ENCODE peak calls at places on chromosome 15, in six cellular contexts. One of them, this sample, is unnamed.

GRCh38 chr15:85462029-85462428 is 81.6 kb downstream of the AKAP13 start:
- DNase-seq in foreskin fibroblast: no peak
- DNase-seq in NB4: no peak
- DNase-seq in fibroblast of the aortic adventitia: no peak
- DNase-seq in GM10248: no peak
- DNase-seq in ovary: no peak
- DNase-seq in this sample: no peak

GRCh38 chr15:97968380-97968779 is 7.9 kb downstream of the ARRDC4 start:
- DNase-seq in foreskin fibroblast: peak
- DNase-seq in NB4: no peak
- DNase-seq in fibroblast of the aortic adventitia: peak
- DNase-seq in GM10248: no peak
- DNase-seq in ovary: no peak
- DNase-seq in this sample: no peak

GRCh38 chr15:77514635-77515421 is 94.1 kb downstream of the HMG20A start:
- DNase-seq in foreskin fibroblast: no peak
- DNase-seq in NB4: no peak
- DNase-seq in fibroblast of the aortic adventitia: no peak
- DNase-seq in GM10248: no peak
- DNase-seq in ovary: no peak
- DNase-seq in this sample: no peak

GRCh38 chr15:40358492-40359353 is 704 bp downstream of the DISP2 start:
- DNase-seq in foreskin fibroblast: no peak
- DNase-seq in NB4: peak
- DNase-seq in fibroblast of the aortic adventitia: no peak
- DNase-seq in GM10248: no peak
- DNase-seq in ovary: no peak
- DNase-seq in this sample: peak

GRCh38 chr15:88385078-88385700 is 82.0 kb downstream of the MRPL46 start:
- DNase-seq in foreskin fibroblast: peak
- DNase-seq in NB4: no peak
- DNase-seq in fibroblast of the aortic adventitia: peak
- DNase-seq in GM10248: no peak
- DNase-seq in ovary: no peak
- DNase-seq in this sample: no peak

GRCh38 chr15:85579957-85580694 is 199.7 kb downstream of the AKAP13 start:
- DNase-seq in foreskin fibroblast: no peak
- DNase-seq in NB4: peak
- DNase-seq in fibroblast of the aortic adventitia: peak
- DNase-seq in GM10248: peak
- DNase-seq in ovary: no peak
- DNase-seq in this sample: no peak

GRCh38 chr15:66882251-66883020 is 180.4 kb downstream of the SMAD6 start:
- DNase-seq in foreskin fibroblast: peak
- DNase-seq in NB4: peak
- DNase-seq in fibroblast of the aortic adventitia: peak
- DNase-seq in GM10248: peak
- DNase-seq in ovary: no peak
- DNase-seq in this sample: no peak

GRCh38 chr15:77546050-77546501 is 86.6 kb downstream of the LINGO1 start:
- DNase-seq in foreskin fibroblast: peak
- DNase-seq in NB4: peak
- DNase-seq in fibroblast of the aortic adventitia: peak
- DNase-seq in GM10248: no peak
- DNase-seq in ovary: no peak
- DNase-seq in this sample: no peak

GRCh38 chr15:52540374-52541012 is 11.8 kb upstream of the MYO5A start:
- DNase-seq in foreskin fibroblast: no peak
- DNase-seq in NB4: no peak
- DNase-seq in fibroblast of the aortic adventitia: peak
- DNase-seq in GM10248: no peak
- DNase-seq in ovary: no peak
- DNase-seq in this sample: no peak

GRCh38 chr15:48392356-48392755 is 61.1 kb downstream of the DUT start:
- DNase-seq in foreskin fibroblast: peak
- DNase-seq in NB4: no peak
- DNase-seq in fibroblast of the aortic adventitia: peak
- DNase-seq in GM10248: no peak
- DNase-seq in ovary: peak
- DNase-seq in this sample: no peak

GRCh38 chr15:94061041-94061440 is 170.3 kb upstream of the MCTP2 start:
- DNase-seq in foreskin fibroblast: peak
- DNase-seq in NB4: no peak
- DNase-seq in fibroblast of the aortic adventitia: no peak
- DNase-seq in GM10248: no peak
- DNase-seq in ovary: no peak
- DNase-seq in this sample: no peak

GRCh38 chr15:73935547-73935946 is 9.3 kb downstream of the LOXL1 start:
- DNase-seq in foreskin fibroblast: peak
- DNase-seq in NB4: peak
- DNase-seq in fibroblast of the aortic adventitia: no peak
- DNase-seq in GM10248: no peak
- DNase-seq in ovary: no peak
- DNase-seq in this sample: no peak

GRCh38 chr15:36814708-36815107 is 235.3 kb downstream of the CDIN1 start:
- DNase-seq in foreskin fibroblast: no peak
- DNase-seq in NB4: no peak
- DNase-seq in fibroblast of the aortic adventitia: peak
- DNase-seq in GM10248: no peak
- DNase-seq in ovary: no peak
- DNase-seq in this sample: no peak

GRCh38 chr15:38145671-38146111 is 106.9 kb upstream of the SPRED1 start:
- DNase-seq in foreskin fibroblast: peak
- DNase-seq in NB4: no peak
- DNase-seq in fibroblast of the aortic adventitia: no peak
- DNase-seq in GM10248: no peak
- DNase-seq in ovary: no peak
- DNase-seq in this sample: no peak

GRCh38 chr15:86336051-86336788 is 256.5 kb downstream of the AGBL1 start:
- DNase-seq in foreskin fibroblast: peak
- DNase-seq in NB4: peak
- DNase-seq in fibroblast of the aortic adventitia: peak
- DNase-seq in GM10248: no peak
- DNase-seq in ovary: no peak
- DNase-seq in this sample: no peak

GRCh38 chr15:70835415-70835814 is 18.5 kb downstream of the LARP6 start:
- DNase-seq in foreskin fibroblast: no peak
- DNase-seq in NB4: no peak
- DNase-seq in fibroblast of the aortic adventitia: peak
- DNase-seq in GM10248: no peak
- DNase-seq in ovary: peak
- DNase-seq in this sample: no peak

GRCh38 chr15:57236561-57237281 is 139.6 kb upstream of the CGNL1 start:
- DNase-seq in foreskin fibroblast: no peak
- DNase-seq in NB4: no peak
- DNase-seq in fibroblast of the aortic adventitia: peak
- DNase-seq in GM10248: no peak
- DNase-seq in ovary: no peak
- DNase-seq in this sample: no peak

GRCh38 chr15:78035319-78035718 is 42.2 kb downstream of the TBC1D2B start:
- DNase-seq in foreskin fibroblast: no peak
- DNase-seq in NB4: peak
- DNase-seq in fibroblast of the aortic adventitia: peak
- DNase-seq in GM10248: no peak
- DNase-seq in ovary: no peak
- DNase-seq in this sample: no peak

GRCh38 chr15:22224241-22224671 is 143.9 kb downstream of the OR4M2 start:
- DNase-seq in foreskin fibroblast: no peak
- DNase-seq in NB4: peak
- DNase-seq in fibroblast of the aortic adventitia: no peak
- DNase-seq in GM10248: no peak
- DNase-seq in ovary: no peak
- DNase-seq in this sample: no peak

GRCh38 chr15:96395687-96396086 is 65.2 kb downstream of the NR2F2 start:
- DNase-seq in foreskin fibroblast: no peak
- DNase-seq in NB4: no peak
- DNase-seq in fibroblast of the aortic adventitia: no peak
- DNase-seq in GM10248: no peak
- DNase-seq in ovary: no peak
- DNase-seq in this sample: no peak

GRCh38 chr15:87944687-87945086 is 311.9 kb downstream of the NTRK3 start:
- DNase-seq in foreskin fibroblast: no peak
- DNase-seq in NB4: no peak
- DNase-seq in fibroblast of the aortic adventitia: no peak
- DNase-seq in GM10248: no peak
- DNase-seq in ovary: no peak
- DNase-seq in this sample: no peak

GRCh38 chr15:42069496-42070275 is 24.7 kb downstream of the PLA2G4D start:
- DNase-seq in foreskin fibroblast: no peak
- DNase-seq in NB4: no peak
- DNase-seq in fibroblast of the aortic adventitia: no peak
- DNase-seq in GM10248: no peak
- DNase-seq in ovary: no peak
- DNase-seq in this sample: no peak

GRCh38 chr15:55587321-55588069 is 650 bp downstream of the PYGO1 start:
- DNase-seq in foreskin fibroblast: peak
- DNase-seq in NB4: no peak
- DNase-seq in fibroblast of the aortic adventitia: peak
- DNase-seq in GM10248: no peak
- DNase-seq in ovary: peak
- DNase-seq in this sample: peak

DNA sequence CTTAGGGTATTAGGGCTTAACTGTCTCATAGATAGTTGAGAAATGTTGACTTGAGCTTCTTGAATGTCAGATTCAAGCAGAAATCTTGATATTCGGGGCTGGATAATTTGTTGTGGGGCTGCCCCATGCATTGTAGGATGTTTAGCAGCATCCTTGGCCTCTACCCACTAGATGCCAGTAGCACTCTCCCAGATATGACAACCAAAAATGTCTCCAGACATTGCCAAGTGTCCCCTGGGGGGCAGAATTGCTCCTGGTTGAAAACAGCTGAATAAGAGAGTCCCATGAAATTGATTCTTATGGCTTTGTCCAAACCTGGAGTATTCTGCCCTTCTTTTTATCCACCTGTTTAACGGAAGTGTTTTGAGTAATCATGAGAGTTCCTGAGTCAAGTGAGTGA is 15.9 kb upstream of the LCMT2 start:
- DNase-seq in foreskin fibroblast: peak
- DNase-seq in NB4: peak
- DNase-seq in fibroblast of the aortic adventitia: no peak
- DNase-seq in GM10248: no peak
- DNase-seq in ovary: no peak
- DNase-seq in this sample: no peak
- TF ChIP-seq CTCF in foreskin fibroblast: no peak
- TF ChIP-seq CTCF in NB4: peak
- TF ChIP-seq CTCF in fibroblast of the aortic adventitia: no peak
- TF ChIP-seq CTCF in GM10248: peak
- TF ChIP-seq CTCF in ovary: no peak
- TF ChIP-seq CTCF in this sample: no peak

DNA sequence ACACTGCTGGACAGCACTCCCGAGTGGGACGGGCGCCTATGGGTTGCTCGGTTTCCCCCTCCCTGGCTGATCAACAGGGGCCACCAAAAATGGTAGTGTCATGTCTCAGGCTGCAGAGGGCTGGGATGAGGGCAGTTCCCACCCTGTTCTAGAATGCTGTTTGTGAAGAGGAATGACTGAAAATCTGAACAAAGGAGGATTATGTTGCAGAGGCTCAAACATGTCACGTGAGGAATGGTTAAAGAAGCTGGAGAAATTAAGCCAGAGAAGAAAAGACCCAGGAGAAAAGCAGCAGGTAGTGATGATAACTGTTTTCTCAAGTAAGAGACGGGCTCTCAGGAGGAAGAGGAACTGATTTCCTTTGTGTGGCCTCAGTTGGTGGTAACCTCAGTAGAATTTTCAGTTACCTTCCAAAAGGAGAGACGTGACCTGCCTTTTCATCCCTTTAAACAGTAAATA is 10.4 kb downstream of the SPG21 start:
- DNase-seq in foreskin fibroblast: no peak
- DNase-seq in NB4: no peak
- DNase-seq in fibroblast of the aortic adventitia: no peak
- DNase-seq in GM10248: no peak
- DNase-seq in ovary: no peak
- DNase-seq in this sample: no peak
- TF ChIP-seq CTCF in foreskin fibroblast: no peak
- TF ChIP-seq CTCF in NB4: no peak
- TF ChIP-seq CTCF in fibroblast of the aortic adventitia: no peak
- TF ChIP-seq CTCF in GM10248: no peak
- TF ChIP-seq CTCF in ovary: no peak
- TF ChIP-seq CTCF in this sample: no peak

GRCh38 chr15:44535509-44536297 is 1.2 kb upstream of the EIF3J start:
- DNase-seq in foreskin fibroblast: no peak
- DNase-seq in NB4: peak
- DNase-seq in fibroblast of the aortic adventitia: no peak
- DNase-seq in GM10248: peak
- DNase-seq in ovary: peak
- DNase-seq in this sample: no peak

GRCh38 chr15:44536962-44537727 is at the start of gene EIF3J:
- DNase-seq in foreskin fibroblast: peak
- DNase-seq in NB4: peak
- DNase-seq in fibroblast of the aortic adventitia: peak
- DNase-seq in GM10248: peak
- DNase-seq in ovary: peak
- DNase-seq in this sample: peak

GRCh38 chr15:44537728-44538240 is 837 bp downstream of the EIF3J start:
- DNase-seq in foreskin fibroblast: no peak
- DNase-seq in NB4: peak
- DNase-seq in fibroblast of the aortic adventitia: peak
- DNase-seq in GM10248: no peak
- DNase-seq in ovary: no peak
- DNase-seq in this sample: no peak

GRCh38 chr15:44535092-44535491 is 1.9 kb upstream of the EIF3J start:
- DNase-seq in foreskin fibroblast: no peak
- DNase-seq in NB4: no peak
- DNase-seq in fibroblast of the aortic adventitia: no peak
- DNase-seq in GM10248: no peak
- DNase-seq in ovary: no peak
- DNase-seq in this sample: no peak

DNA sequence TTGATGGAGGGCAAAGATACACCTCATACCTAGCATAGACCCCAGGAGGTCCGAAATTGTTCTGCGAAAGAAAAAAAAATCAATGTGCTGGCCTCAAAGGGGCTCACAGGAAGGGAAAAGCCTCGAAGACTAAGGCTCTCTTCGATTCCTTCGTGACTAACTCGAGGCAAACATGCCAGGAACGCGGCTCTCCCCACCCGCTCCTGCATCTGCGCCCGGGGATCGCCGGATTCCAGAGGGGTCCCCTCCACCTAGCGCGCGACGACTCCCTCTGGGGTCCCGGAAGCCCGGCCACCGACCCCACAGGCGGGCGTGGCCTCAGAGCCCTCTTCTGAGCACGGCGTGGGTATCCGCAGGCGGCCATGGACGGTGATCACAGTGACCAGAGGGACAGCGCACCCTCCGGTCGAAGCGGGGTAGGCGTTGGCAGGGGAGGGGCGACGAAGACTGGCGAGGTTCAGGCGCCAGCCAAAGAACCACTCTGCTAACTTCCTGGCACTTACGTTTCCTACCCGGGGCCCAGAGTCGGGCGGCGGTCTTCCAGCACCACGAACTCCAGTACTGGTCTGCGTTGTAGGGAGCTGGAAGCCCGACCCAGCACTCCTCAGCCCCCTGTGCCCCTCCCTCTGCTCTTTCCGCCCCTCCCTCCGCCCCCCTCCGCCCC is 517 bp upstream of the EIF3J start:
- DNase-seq in foreskin fibroblast: peak
- DNase-seq in NB4: no peak
- DNase-seq in fibroblast of the aortic adventitia: peak
- DNase-seq in GM10248: no peak
- DNase-seq in ovary: no peak
- DNase-seq in this sample: peak
- TF ChIP-seq CTCF in foreskin fibroblast: peak
- TF ChIP-seq CTCF in NB4: peak
- TF ChIP-seq CTCF in fibroblast of the aortic adventitia: peak
- TF ChIP-seq CTCF in GM10248: peak
- TF ChIP-seq CTCF in ovary: peak
- TF ChIP-seq CTCF in this sample: peak

GRCh38 chr15:101017041-101017754 is 98.0 kb downstream of the LRRK1 start:
- DNase-seq in foreskin fibroblast: no peak
- DNase-seq in NB4: peak
- DNase-seq in fibroblast of the aortic adventitia: no peak
- DNase-seq in GM10248: no peak
- DNase-seq in ovary: no peak
- DNase-seq in this sample: no peak
- TF ChIP-seq CTCF in foreskin fibroblast: no peak
- TF ChIP-seq CTCF in NB4: peak
- TF ChIP-seq CTCF in fibroblast of the aortic adventitia: no peak
- TF ChIP-seq CTCF in GM10248: no peak
- TF ChIP-seq CTCF in ovary: no peak
- TF ChIP-seq CTCF in this sample: peak